ENCODE peak calls at places on chromosome 6, in six cellular contexts. One of them, this sample, is unnamed.

GRCh38 chr6:36040958-36041357 is 13.3 kb downstream of the MAPK14 start:
- DNase-seq in hepatocyte: no peak
- DNase-seq in right cardiac atrium: no peak
- DNase-seq in NCI-H345: no peak
- DNase-seq in Peyer's patch: no peak
- DNase-seq in effector memory CD4-positive, alpha-beta T cell: no peak
- DNase-seq in this sample: no peak

GRCh38 chr6:35049885-35050284 is 91.3 kb downstream of the TCP11 start:
- DNase-seq in effector memory CD4-positive, alpha-beta T cell: no peak
- DNase-seq in NCI-H345: peak; percentile 46
- DNase-seq in Peyer's patch: peak; percentile 61
- DNase-seq in right cardiac atrium: peak; percentile 79
- DNase-seq in hepatocyte: peak; percentile 61
- DNase-seq in this sample: no peak

GRCh38 chr6:6712979-6713514 is 124.5 kb downstream of the LY86 start:
- DNase-seq in hepatocyte: no peak
- DNase-seq in Peyer's patch: no peak
- DNase-seq in effector memory CD4-positive, alpha-beta T cell: no peak
- DNase-seq in right cardiac atrium: no peak
- DNase-seq in NCI-H345: no peak
- DNase-seq in this sample: no peak

GRCh38 chr6:105136433-105137350 is 43.1 kb downstream of the POPDC3 start:
- DNase-seq in hepatocyte: peak; percentile 57
- DNase-seq in effector memory CD4-positive, alpha-beta T cell: no peak
- DNase-seq in NCI-H345: peak; percentile 66
- DNase-seq in Peyer's patch: peak; percentile 54
- DNase-seq in right cardiac atrium: peak; percentile 86
- DNase-seq in this sample: peak; percentile 73

GRCh38 chr6:126804255-126805064 is 314.0 kb upstream of the RSPO3 start:
- DNase-seq in Peyer's patch: peak; percentile 46
- DNase-seq in NCI-H345: peak; percentile 17
- DNase-seq in hepatocyte: peak; percentile 61
- DNase-seq in right cardiac atrium: no peak
- DNase-seq in effector memory CD4-positive, alpha-beta T cell: no peak
- DNase-seq in this sample: peak; percentile 55

GRCh38 chr6:150599199-150600002 is at the start of gene PLEKHG1:
- DNase-seq in effector memory CD4-positive, alpha-beta T cell: peak; percentile 19
- DNase-seq in right cardiac atrium: peak; percentile 93
- DNase-seq in NCI-H345: peak; percentile 63
- DNase-seq in Peyer's patch: peak; percentile 92
- DNase-seq in hepatocyte: peak; percentile 87
- DNase-seq in this sample: peak; percentile 90

GRCh38 chr6:85403331-85404015 is 46.4 kb upstream of the NT5E start:
- DNase-seq in right cardiac atrium: no peak
- DNase-seq in effector memory CD4-positive, alpha-beta T cell: no peak
- DNase-seq in hepatocyte: peak; percentile 28
- DNase-seq in NCI-H345: no peak
- DNase-seq in Peyer's patch: no peak
- DNase-seq in this sample: peak; percentile 82

GRCh38 chr6:140921366-140922226 is 1211.1 kb upstream of the GJE1 start:
- DNase-seq in Peyer's patch: no peak
- DNase-seq in effector memory CD4-positive, alpha-beta T cell: no peak
- DNase-seq in hepatocyte: peak; percentile 79
- DNase-seq in right cardiac atrium: no peak
- DNase-seq in NCI-H345: peak; percentile 22
- DNase-seq in this sample: no peak

GRCh38 chr6:131952886-131953509 is 1.8 kb upstream of the CCN2 start:
- DNase-seq in right cardiac atrium: no peak
- DNase-seq in Peyer's patch: no peak
- DNase-seq in effector memory CD4-positive, alpha-beta T cell: no peak
- DNase-seq in hepatocyte: no peak
- DNase-seq in NCI-H345: no peak
- DNase-seq in this sample: no peak

GRCh38 chr6:157825243-157825904 is 2.3 kb downstream of the SNX9 start:
- DNase-seq in hepatocyte: no peak
- DNase-seq in effector memory CD4-positive, alpha-beta T cell: no peak
- DNase-seq in right cardiac atrium: no peak
- DNase-seq in NCI-H345: no peak
- DNase-seq in Peyer's patch: no peak
- DNase-seq in this sample: no peak

GRCh38 chr6:839201-839600 is 146.3 kb upstream of the EXOC2 start:
- DNase-seq in Peyer's patch: no peak
- DNase-seq in effector memory CD4-positive, alpha-beta T cell: no peak
- DNase-seq in NCI-H345: no peak
- DNase-seq in hepatocyte: no peak
- DNase-seq in right cardiac atrium: no peak
- DNase-seq in this sample: no peak

GRCh38 chr6:142009647-142010046 is 123.1 kb upstream of the GJE1 start:
- DNase-seq in right cardiac atrium: no peak
- DNase-seq in effector memory CD4-positive, alpha-beta T cell: no peak
- DNase-seq in NCI-H345: no peak
- DNase-seq in Peyer's patch: no peak
- DNase-seq in hepatocyte: no peak
- DNase-seq in this sample: peak; percentile 79

GRCh38 chr6:57216235-57217101 is 5.6 kb downstream of the RAB23 start:
- DNase-seq in NCI-H345: no peak
- DNase-seq in hepatocyte: no peak
- DNase-seq in Peyer's patch: no peak
- DNase-seq in effector memory CD4-positive, alpha-beta T cell: no peak
- DNase-seq in right cardiac atrium: no peak
- DNase-seq in this sample: no peak

GRCh38 chr6:134637847-134638438 is 312.0 kb downstream of the ALDH8A1 start:
- DNase-seq in NCI-H345: no peak
- DNase-seq in effector memory CD4-positive, alpha-beta T cell: no peak
- DNase-seq in right cardiac atrium: no peak
- DNase-seq in hepatocyte: no peak
- DNase-seq in Peyer's patch: no peak
- DNase-seq in this sample: no peak

This sample was measured in islet precursor cell.